ENCODE peak calls at places on chromosome 12, in seven cellular contexts. F is activated naive CD4-positive, alpha-beta T cell treated with anti-CD3 and anti-CD28 coated beads for 36 hours; H is heart left ventricle; Y is foreskin fibroblast; O is HAP-1; I is dermis microvascular lymphatic vessel endothelial cell; E is NCI-H1694 treated with DMSO at 0.1 percent for 48 hours. X is an unnamed sample.

GRCh38 chr12:96397756-96398421 is 2.4 kb downstream of the CDK17 start:
- DNase-seq in E (peak; percentile 31), Y (no peak), O (no peak), F (no peak), H (no peak), I (no peak), X (no peak)

GRCh38 chr12:57340104-57340503 is 89.1 kb upstream of the STAC3 start:
- DNase-seq in E (no peak), H (peak; percentile 79), O (no peak), F (no peak), Y (peak; percentile 46), I (peak; percentile 43), X (no peak)

GRCh38 chr12:7122876-7123769 is 5.6 kb downstream of the RBP5 start:
- DNase-seq in O (no peak), H (no peak), Y (no peak), F (no peak), E (no peak), I (no peak), X (no peak)

GRCh38 chr12:56086096-56086495 is 6.1 kb downstream of the ERBB3 start:
- DNase-seq in O (no peak), E (no peak), I (no peak), F (no peak), H (no peak), Y (no peak), X (no peak)

GRCh38 chr12:51028126-51028810 is 2.1 kb upstream of the SLC11A2 start:
- DNase-seq in F (peak; percentile 59), O (peak; percentile 71), Y (peak; percentile 78), E (no peak), H (no peak), I (peak; percentile 48), X (peak; percentile 30)

GRCh38 chr12:34392741-34393085 is 370.4 kb downstream of the ALG10 start:
- DNase-seq in Y (no peak), F (no peak), O (no peak), E (no peak), I (no peak), H (no peak), X (no peak)

GRCh38 chr12:94171595-94171930 is 23.2 kb downstream of the PLXNC1 start:
- DNase-seq in O (no peak), H (no peak), E (no peak), F (no peak), I (no peak), Y (no peak), X (no peak)

GRCh38 chr12:24901975-24902461 is 46.9 kb downstream of the BCAT1 start:
- DNase-seq in H (no peak), O (no peak), E (no peak), F (peak; percentile 36), Y (peak; percentile 52), I (peak; percentile 88), X (no peak)

X was measured in naive thymus-derived CD8-positive, alpha-beta T cell.